ENCODE peak calls at places on chromosomes 5 and 9, in ten cellular contexts. H, Z, C, L, P, U, O, T, F and V are unnamed samples.

GRCh38 chr5:50711280-50711679 is 44.8 kb downstream of the PARP8 start:
- DNase-seq in H (peak; percentile 8), Z (no peak), C (no peak), L (peak; percentile 8), P (no peak), U (no peak), O (peak; percentile 9), T (no peak), F (peak; percentile 61), V (peak; percentile 22)

GRCh38 chr5:82349651-82350050 is 71.5 kb upstream of the RPS23 start:
- DNase-seq in H (no peak), Z (peak; percentile 77), C (no peak), L (no peak), P (no peak), U (no peak), O (peak; percentile 32), T (peak; percentile 47), F (no peak), V (peak; percentile 34)

GRCh38 chr5:172455511-172456061 is 1.3 kb upstream of the SH3PXD2B start:
- DNase-seq in H (no peak), Z (peak; percentile 67), C (peak; percentile 69), L (peak; percentile 70), P (peak; percentile 72), U (no peak), O (peak; percentile 47), T (no peak), F (peak; percentile 50), V (peak; percentile 44)

GRCh38 chr9:95620296-95620695 is 103.5 kb upstream of the PTCH1 start:
- DNase-seq in H (no peak), Z (no peak), C (no peak), L (no peak), P (no peak), U (no peak), O (no peak), T (no peak), F (no peak), V (no peak)

GRCh38 chr5:34923694-34924461 is 5.5 kb upstream of the DNAJC21 start:
- DNase-seq in H (no peak), Z (no peak), C (no peak), L (peak; percentile 94), P (no peak), U (peak; percentile 60), O (peak; percentile 63), T (no peak), F (peak; percentile 93), V (no peak)

GRCh38 chr9:109277451-109277850 is 43.4 kb downstream of the EPB41L4B start:
- DNase-seq in H (no peak), Z (no peak), C (no peak), L (no peak), P (no peak), U (no peak), O (no peak), T (no peak), F (no peak), V (peak; percentile 36)

GRCh38 chr9:104494808-104495207 is 9.3 kb upstream of the OR13F1 start:
- DNase-seq in H (no peak), Z (no peak), C (no peak), L (no peak), P (no peak), U (no peak), O (no peak), T (no peak), F (no peak), V (no peak)

GRCh38 chr9:113602126-113603119 is 138.9 kb downstream of the RGS3 start:
- DNase-seq in H (no peak), Z (peak; percentile 93), C (peak; percentile 94), L (peak; percentile 88), P (peak; percentile 93), U (peak; percentile 46), O (peak; percentile 84), T (peak; percentile 76), F (peak; percentile 84), V (peak; percentile 65)

GRCh38 chr5:55599148-55600050 is 64.6 kb upstream of the PLPP1 start:
- DNase-seq in H (no peak), Z (no peak), C (no peak), L (no peak), P (peak; percentile 60), U (no peak), O (no peak), T (no peak), F (no peak), V (no peak)

GRCh38 chr5:55601209-55601618 is 66.5 kb upstream of the PLPP1 start:
- DNase-seq in H (peak; percentile 95), Z (no peak), C (peak; percentile 86), L (peak; percentile 61), P (peak; percentile 94), U (peak; percentile 71), O (peak; percentile 87), T (peak; percentile 66), F (peak; percentile 93), V (peak; percentile 89)

GRCh38 chr5:55603947-55604346 is 69.2 kb upstream of the PLPP1 start:
- DNase-seq in H (no peak), Z (no peak), C (no peak), L (peak; percentile 70), P (peak; percentile 60), U (no peak), O (no peak), T (no peak), F (no peak), V (no peak)

GRCh38 chr5:55600086-55600485 is 65.3 kb upstream of the PLPP1 start:
- DNase-seq in H (no peak), Z (no peak), C (no peak), L (no peak), P (no peak), U (no peak), O (no peak), T (no peak), F (no peak), V (no peak)

DNA sequence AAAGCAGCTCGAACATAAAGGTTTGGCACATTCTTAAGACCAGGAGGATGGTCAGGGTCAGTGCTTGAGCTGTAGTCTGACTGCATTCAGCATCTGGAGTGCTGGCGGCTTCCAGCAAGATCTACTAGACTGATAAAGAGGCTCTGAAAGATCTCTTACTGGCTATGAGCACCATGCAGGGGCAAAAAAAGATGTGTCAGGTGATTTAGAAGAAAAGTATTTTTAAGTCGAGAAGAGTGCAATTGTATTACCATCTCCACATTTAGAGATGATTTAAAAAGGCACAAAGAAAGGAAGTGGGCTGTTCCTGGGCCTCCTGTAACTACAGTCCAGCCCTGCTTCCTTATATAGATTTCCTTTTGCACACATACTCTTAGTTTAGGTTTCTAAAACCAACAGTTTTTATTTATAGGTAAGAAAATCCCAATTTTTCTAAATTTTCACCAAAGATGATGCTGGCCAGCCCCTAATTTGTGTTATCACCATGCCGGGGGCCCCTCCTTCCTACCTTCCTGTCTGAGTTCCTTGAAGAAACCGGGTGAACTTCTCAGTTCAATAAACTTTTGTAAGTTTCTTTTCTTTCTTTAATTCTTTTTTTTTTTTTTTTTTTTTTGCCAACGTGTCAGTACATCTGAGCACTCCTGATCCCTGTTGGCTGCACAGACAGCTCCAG is 65.9 kb upstream of the PLPP1 start:
- DNase-seq in H (peak; percentile 59), Z (no peak), C (no peak), L (peak; percentile 60), P (peak; percentile 49), U (peak; percentile 31), O (peak; percentile 63), T (no peak), F (peak; percentile 76), V (peak; percentile 38)
- H3K4me1 ChIP-seq in H (peaks cover 20% of the 10 kb centered on the region), Z (peaks cover 6% of the 10 kb centered on the region), C (no peaks in the 10 kb centered on the region), L (peaks cover 27% of the 10 kb centered on the region), P (peaks cover 25% of the 10 kb centered on the region), U (peaks cover 65% of the 10 kb centered on the region), O (peaks cover 47% of the 10 kb centered on the region), T (peaks cover 33% of the 10 kb centered on the region), F (peaks cover 13% of the 10 kb centered on the region), V (peaks cover 15% of the 10 kb centered on the region)

DNA sequence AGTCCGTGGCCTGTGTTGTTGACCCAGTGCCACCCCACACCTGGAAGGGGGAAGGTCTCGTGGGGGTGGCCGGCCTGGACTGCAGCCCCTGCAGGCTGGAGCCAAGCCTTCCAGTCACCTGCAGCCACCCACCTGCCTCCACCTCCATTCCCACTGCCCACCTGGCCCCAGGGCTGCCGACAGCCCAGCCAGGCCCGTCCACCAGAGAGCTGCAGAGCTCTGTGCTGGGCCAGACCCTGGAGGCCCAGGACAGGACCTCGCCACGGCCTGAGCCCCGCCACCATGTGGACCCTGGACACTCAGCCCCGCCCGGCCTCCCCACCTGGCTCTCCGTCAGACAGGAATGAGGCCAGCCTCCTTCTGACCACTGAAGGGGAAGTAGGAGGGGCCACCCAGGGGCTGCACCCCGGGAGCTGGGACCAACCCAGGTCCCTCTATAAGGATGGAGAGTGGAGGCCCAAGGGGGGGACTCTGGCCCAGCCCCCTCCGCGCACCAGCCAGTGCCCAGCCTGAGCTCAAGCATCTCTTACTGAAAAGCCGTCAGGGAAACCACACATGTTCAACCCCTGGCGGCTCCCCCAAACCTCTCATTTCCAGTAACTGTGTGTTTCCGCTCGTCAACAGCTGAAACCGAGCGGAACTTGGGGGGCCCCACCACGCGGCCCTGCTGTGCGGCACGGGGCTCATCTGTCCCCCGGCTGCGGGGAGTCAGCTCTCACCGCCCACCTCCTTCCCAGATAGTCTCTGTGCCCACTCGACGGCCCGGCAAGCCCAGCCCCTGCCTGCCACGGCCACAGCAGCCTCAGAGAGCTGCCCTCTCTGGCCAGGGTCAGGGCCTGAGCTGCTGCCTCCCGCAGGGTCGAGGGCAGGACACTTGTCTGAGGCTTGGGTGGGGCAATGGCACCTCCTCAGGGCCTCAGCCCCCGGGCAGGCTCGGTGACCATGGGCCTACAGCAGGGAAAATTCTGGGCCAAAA is 12.8 kb downstream of the NOTCH1 start:
- DNase-seq in H (no peak), Z (no peak), C (no peak), L (no peak), P (no peak), U (no peak), O (no peak), T (no peak), F (no peak), V (no peak)
- H3K4me1 ChIP-seq in H (no peaks in the 10 kb centered on the region), Z (no peaks in the 10 kb centered on the region), C (no peaks in the 10 kb centered on the region), L (peaks cover 1% of the 10 kb centered on the region), P (peaks cover 22% of the 10 kb centered on the region), U (no peaks in the 10 kb centered on the region), O (no peaks in the 10 kb centered on the region), T (peaks cover 4% of the 10 kb centered on the region), F (peaks cover 45% of the 10 kb centered on the region), V (peaks cover 61% of the 10 kb centered on the region)

DNA sequence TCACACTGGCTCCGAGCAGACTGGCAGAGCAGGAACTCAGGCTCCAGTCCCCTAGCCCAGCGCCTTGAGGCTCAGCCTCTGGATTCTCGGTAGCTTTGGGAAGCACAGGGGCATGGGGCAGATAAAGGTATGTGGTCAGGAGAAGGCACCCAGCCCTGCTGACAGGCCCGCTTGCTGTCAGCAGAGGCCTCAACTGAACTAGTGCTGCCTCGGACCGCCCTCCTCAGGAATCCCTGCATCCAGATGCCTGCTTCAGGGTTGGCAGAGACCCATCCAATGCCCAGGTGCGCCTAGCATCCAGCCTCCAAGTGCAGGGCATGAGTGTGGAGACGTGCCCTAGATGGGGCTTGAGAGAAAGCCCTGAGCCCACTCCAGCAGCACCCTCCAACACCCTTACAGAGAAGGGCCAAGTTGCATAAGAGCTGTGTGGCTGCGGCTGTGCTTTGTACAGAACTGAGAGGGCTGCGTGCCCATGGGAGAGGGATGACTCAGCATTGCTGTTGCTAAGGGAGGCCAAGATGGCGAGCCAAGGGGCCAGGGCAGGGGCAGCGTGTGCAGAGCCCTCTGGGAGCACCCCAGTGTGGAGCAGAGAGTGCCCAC is 168.6 kb downstream of the MACROH2A1 start:
- DNase-seq in H (no peak), Z (no peak), C (peak; percentile 87), L (peak; percentile 78), P (peak; percentile 89), U (no peak), O (peak; percentile 54), T (peak; percentile 25), F (peak; percentile 78), V (peak; percentile 49)
- H3K4me1 ChIP-seq in H (no peaks in the 10 kb centered on the region), Z (no peaks in the 10 kb centered on the region), C (no peaks in the 10 kb centered on the region), L (peaks cover 11% of the 10 kb centered on the region), P (peaks cover 6% of the 10 kb centered on the region), U (no peaks in the 10 kb centered on the region), O (peaks cover 7% of the 10 kb centered on the region), T (no peaks in the 10 kb centered on the region), F (peaks cover 12% of the 10 kb centered on the region), V (no peaks in the 10 kb centered on the region)

GRCh38 chr5:113205323-113205722 is 228.7 kb downstream of the DCP2 start:
- DNase-seq in H (no peak), Z (no peak), C (no peak), L (no peak), P (no peak), U (no peak), O (no peak), T (no peak), F (no peak), V (no peak)
- H3K4me1 ChIP-seq in H (no peaks in the 10 kb centered on the region), Z (peaks cover 12% of the 10 kb centered on the region), C (no peaks in the 10 kb centered on the region), L (peaks cover 18% of the 10 kb centered on the region), P (peaks cover 13% of the 10 kb centered on the region), U (peaks cover 30% of the 10 kb centered on the region), O (peaks cover 42% of the 10 kb centered on the region), T (no peaks in the 10 kb centered on the region), F (peaks cover 6% of the 10 kb centered on the region), V (no peaks in the 10 kb centered on the region)